ENCODE peak calls at places on chromosomes 6 and 20, in four cellular contexts. One of them, this sample, is unnamed.

GRCh38 chr20:61419010-61419409 is 166.9 kb downstream of the CDH4 start:
- DNase-seq in astrocyte of the spinal cord: no peak
- DNase-seq in activated naive CD4-positive, alpha-beta T cell treated with anti-CD3 and anti-CD28 coated beads, Interleukin-2, amount 10 ng/mL, durations not matched to agents 7 days and 5 days: no peak
- DNase-seq in posterior cingulate gyrus: no peak
- DNase-seq in this sample: no peak

GRCh38 chr20:38810926-38811325 is 5.4 kb downstream of the PPP1R16B start:
- DNase-seq in astrocyte of the spinal cord: no peak
- DNase-seq in activated naive CD4-positive, alpha-beta T cell treated with anti-CD3 and anti-CD28 coated beads, Interleukin-2, amount 10 ng/mL, durations not matched to agents 7 days and 5 days: no peak
- DNase-seq in posterior cingulate gyrus: no peak
- DNase-seq in this sample: no peak

GRCh38 chr6:142321451-142321850 is 19.6 kb downstream of the ADGRG6 start:
- DNase-seq in astrocyte of the spinal cord: no peak
- DNase-seq in activated naive CD4-positive, alpha-beta T cell treated with anti-CD3 and anti-CD28 coated beads, Interleukin-2, amount 10 ng/mL, durations not matched to agents 7 days and 5 days: no peak
- DNase-seq in posterior cingulate gyrus: no peak
- DNase-seq in this sample: no peak

GRCh38 chr6:498795-499231 is 107.3 kb downstream of the IRF4 start:
- DNase-seq in astrocyte of the spinal cord: peak; percentile 33
- DNase-seq in activated naive CD4-positive, alpha-beta T cell treated with anti-CD3 and anti-CD28 coated beads, Interleukin-2, amount 10 ng/mL, durations not matched to agents 7 days and 5 days: peak; percentile 76
- DNase-seq in posterior cingulate gyrus: no peak
- DNase-seq in this sample: no peak

GRCh38 chr6:44663860-44664584 is 276.5 kb downstream of the CDC5L start:
- DNase-seq in astrocyte of the spinal cord: no peak
- DNase-seq in activated naive CD4-positive, alpha-beta T cell treated with anti-CD3 and anti-CD28 coated beads, Interleukin-2, amount 10 ng/mL, durations not matched to agents 7 days and 5 days: no peak
- DNase-seq in posterior cingulate gyrus: no peak
- DNase-seq in this sample: no peak

GRCh38 chr6:74891358-74891811 is 314.5 kb downstream of the COL12A1 start:
- DNase-seq in astrocyte of the spinal cord: peak; percentile 33
- DNase-seq in activated naive CD4-positive, alpha-beta T cell treated with anti-CD3 and anti-CD28 coated beads, Interleukin-2, amount 10 ng/mL, durations not matched to agents 7 days and 5 days: no peak
- DNase-seq in posterior cingulate gyrus: no peak
- DNase-seq in this sample: peak; percentile 71

GRCh38 chr6:18493421-18493891 is 106.3 kb downstream of the RNF144B start:
- DNase-seq in astrocyte of the spinal cord: no peak
- DNase-seq in activated naive CD4-positive, alpha-beta T cell treated with anti-CD3 and anti-CD28 coated beads, Interleukin-2, amount 10 ng/mL, durations not matched to agents 7 days and 5 days: no peak
- DNase-seq in posterior cingulate gyrus: no peak
- DNase-seq in this sample: no peak

GRCh38 chr20:1443085-1443484 is 23.6 kb downstream of the NSFL1C start:
- DNase-seq in astrocyte of the spinal cord: no peak
- DNase-seq in activated naive CD4-positive, alpha-beta T cell treated with anti-CD3 and anti-CD28 coated beads, Interleukin-2, amount 10 ng/mL, durations not matched to agents 7 days and 5 days: no peak
- DNase-seq in posterior cingulate gyrus: no peak
- DNase-seq in this sample: no peak

GRCh38 chr6:322205-322930 is 30.1 kb downstream of the DUSP22 start:
- DNase-seq in astrocyte of the spinal cord: no peak
- DNase-seq in activated naive CD4-positive, alpha-beta T cell treated with anti-CD3 and anti-CD28 coated beads, Interleukin-2, amount 10 ng/mL, durations not matched to agents 7 days and 5 days: no peak
- DNase-seq in posterior cingulate gyrus: no peak
- DNase-seq in this sample: no peak

GRCh38 chr20:12875510-12875909 is 133.3 kb upstream of the SPTLC3 start:
- DNase-seq in astrocyte of the spinal cord: no peak
- DNase-seq in activated naive CD4-positive, alpha-beta T cell treated with anti-CD3 and anti-CD28 coated beads, Interleukin-2, amount 10 ng/mL, durations not matched to agents 7 days and 5 days: no peak
- DNase-seq in posterior cingulate gyrus: no peak
- DNase-seq in this sample: no peak

GRCh38 chr6:48774276-48774675 is 663.3 kb upstream of the PTCHD4 start:
- DNase-seq in astrocyte of the spinal cord: no peak
- DNase-seq in activated naive CD4-positive, alpha-beta T cell treated with anti-CD3 and anti-CD28 coated beads, Interleukin-2, amount 10 ng/mL, durations not matched to agents 7 days and 5 days: no peak
- DNase-seq in posterior cingulate gyrus: no peak
- DNase-seq in this sample: no peak

GRCh38 chr20:34541264-34541901 is 17.1 kb upstream of the MAP1LC3A start:
- DNase-seq in astrocyte of the spinal cord: no peak
- DNase-seq in activated naive CD4-positive, alpha-beta T cell treated with anti-CD3 and anti-CD28 coated beads, Interleukin-2, amount 10 ng/mL, durations not matched to agents 7 days and 5 days: no peak
- DNase-seq in posterior cingulate gyrus: no peak
- DNase-seq in this sample: no peak

GRCh38 chr6:148422085-148422484 is 79.4 kb downstream of the SASH1 start:
- DNase-seq in astrocyte of the spinal cord: no peak
- DNase-seq in activated naive CD4-positive, alpha-beta T cell treated with anti-CD3 and anti-CD28 coated beads, Interleukin-2, amount 10 ng/mL, durations not matched to agents 7 days and 5 days: no peak
- DNase-seq in posterior cingulate gyrus: no peak
- DNase-seq in this sample: no peak

GRCh38 chr6:47153066-47153755 is 111.1 kb upstream of the ADGRF1 start:
- DNase-seq in astrocyte of the spinal cord: no peak
- DNase-seq in activated naive CD4-positive, alpha-beta T cell treated with anti-CD3 and anti-CD28 coated beads, Interleukin-2, amount 10 ng/mL, durations not matched to agents 7 days and 5 days: no peak
- DNase-seq in posterior cingulate gyrus: no peak
- DNase-seq in this sample: no peak

GRCh38 chr20:37907330-37907676 is 4.4 kb downstream of the VSTM2L start:
- DNase-seq in astrocyte of the spinal cord: no peak
- DNase-seq in activated naive CD4-positive, alpha-beta T cell treated with anti-CD3 and anti-CD28 coated beads, Interleukin-2, amount 10 ng/mL, durations not matched to agents 7 days and 5 days: no peak
- DNase-seq in posterior cingulate gyrus: no peak
- DNase-seq in this sample: no peak

GRCh38 chr6:130766239-130767144 is 60.7 kb upstream of the SMLR1 start:
- DNase-seq in astrocyte of the spinal cord: no peak
- DNase-seq in activated naive CD4-positive, alpha-beta T cell treated with anti-CD3 and anti-CD28 coated beads, Interleukin-2, amount 10 ng/mL, durations not matched to agents 7 days and 5 days: no peak
- DNase-seq in posterior cingulate gyrus: no peak
- DNase-seq in this sample: no peak